ENCODE peak calls at places on chromosomes 3 and 15, in six cellular contexts. I, Z, F, C, P and W are unnamed samples.

GRCh38 chr3:33388374-33389100 is 51.7 kb downstream of the UBP1 start:
- DNase-seq in P (no peak), I (no peak), F (no peak), Z (no peak), C (no peak), W (no peak)

GRCh38 chr3:155079795-155080546 is at the start of gene MME:
- DNase-seq in P (no peak), Z (no peak), I (peak; percentile 7), F (peak; percentile 75), C (no peak), W (peak; percentile 83)

GRCh38 chr3:112550859-112551258 is 10.9 kb downstream of the ATG3 start:
- DNase-seq in P (no peak), F (no peak), I (no peak), Z (no peak), C (no peak), W (no peak)

GRCh38 chr3:118080886-118081285 is 953.8 kb downstream of the IGSF11 start:
- DNase-seq in F (no peak), P (no peak), C (no peak), Z (no peak), I (no peak), W (no peak)

GRCh38 chr3:30873667-30874066 is 20.8 kb downstream of the GADL1 start:
- DNase-seq in F (no peak), P (no peak), Z (no peak), C (no peak), I (no peak), W (no peak)

GRCh38 chr3:77039606-77040553 is at the start of gene ROBO2:
- DNase-seq in C (no peak), F (peak; percentile 82), Z (no peak), I (no peak), P (no peak), W (peak; percentile 89)

GRCh38 chr15:52438047-52438446 is 90.6 kb downstream of the MYO5A start:
- DNase-seq in I (no peak), P (no peak), C (no peak), Z (no peak), F (no peak), W (no peak)

GRCh38 chr3:161069441-161070251 is 35.5 kb downstream of the B3GALNT1 start:
- DNase-seq in I (no peak), Z (no peak), P (no peak), F (no peak), C (no peak), W (no peak)

GRCh38 chr15:40925863-40926658 is 3.1 kb upstream of the DLL4 start:
- DNase-seq in I (no peak), P (no peak), Z (no peak), C (no peak), F (peak; percentile 73), W (no peak)

GRCh38 chr3:150826466-150827282 is 63.7 kb upstream of the SIAH2 start:
- DNase-seq in P (no peak), Z (no peak), C (no peak), I (no peak), F (no peak), W (no peak)

GRCh38 chr15:88805031-88805780 is 2.0 kb downstream of the ACAN start:
- DNase-seq in I (no peak), P (no peak), Z (no peak), F (no peak), C (peak; percentile 20), W (no peak)

GRCh38 chr15:62618432-62618831 is 424.1 kb upstream of the TPM1 start:
- DNase-seq in F (no peak), I (no peak), P (no peak), Z (no peak), C (no peak), W (no peak)

GRCh38 chr3:133492159-133492860 is 81.2 kb upstream of the CDV3 start:
- DNase-seq in I (no peak), C (peak; percentile 61), P (no peak), Z (no peak), F (no peak), W (no peak)

GRCh38 chr3:24288538-24289236 is 206.0 kb downstream of the THRB start:
- DNase-seq in F (no peak), P (no peak), I (no peak), C (no peak), Z (no peak), W (no peak)

GRCh38 chr3:10948326-10948725 is 44.2 kb upstream of the SLC6A1 start:
- DNase-seq in C (no peak), F (no peak), P (no peak), Z (no peak), I (no peak), W (no peak)

GRCh38 chr3:10968390-10968789 is 24.2 kb upstream of the SLC6A1 start:
- DNase-seq in I (no peak), F (no peak), Z (no peak), P (no peak), C (no peak), W (no peak)

GRCh38 chr3:72549819-72550581 is 298.2 kb downstream of the SHQ1 start:
- DNase-seq in Z (no peak), P (no peak), F (no peak), I (no peak), C (no peak), W (no peak)

GRCh38 chr3:170488802-170489201 is 70.1 kb downstream of the CLDN11 start:
- DNase-seq in Z (no peak), C (no peak), I (peak; percentile 61), F (no peak), P (no peak), W (no peak)